ENCODE peak calls at places on chromosomes 13 and 19, in eight cellular contexts. K, H, U, P, N, Y, I and L are unnamed samples.

GRCh38 chr13:98175823-98176222 is 1.2 kb downstream of the RNF113B start:
- DNase-seq in I (no peak), K (no peak), P (no peak), Y (no peak), U (no peak), N (peak; percentile 19), H (no peak), L (no peak)

GRCh38 chr19:38617764-38618589 is at the start of gene MAP4K1:
- DNase-seq in I (no peak), Y (peak; percentile 78), N (no peak), H (no peak), K (no peak), P (peak; percentile 76), U (no peak), L (no peak)

GRCh38 chr19:8204961-8205360 is 4.2 kb upstream of the CERS4 start:
- DNase-seq in H (no peak), I (no peak), Y (no peak), U (no peak), P (no peak), K (no peak), N (no peak), L (no peak)

GRCh38 chr19:12779162-12779993 is 4.0 kb upstream of the HOOK2 start:
- DNase-seq in I (no peak), K (peak; percentile 41), H (no peak), Y (peak; percentile 79), N (peak; percentile 88), U (no peak), P (peak; percentile 89), L (peak; percentile 89)

GRCh38 chr19:32407004-32407992 is 1.7 kb downstream of the DPY19L3 start:
- DNase-seq in Y (peak; percentile 63), I (no peak), H (no peak), U (peak; percentile 43), N (peak; percentile 75), P (no peak), K (peak; percentile 37), L (peak; percentile 74)

GRCh38 chr19:42250666-42251531 is 4.0 kb downstream of the ERF start:
- DNase-seq in P (peak; percentile 84), K (peak; percentile 40), H (no peak), N (peak; percentile 86), I (no peak), U (no peak), Y (no peak), L (peak; percentile 80)

GRCh38 chr13:75330770-75331169 is 151.2 kb downstream of the TBC1D4 start:
- DNase-seq in Y (no peak), U (no peak), H (no peak), P (no peak), K (no peak), N (no peak), I (no peak), L (no peak)

GRCh38 chr19:10706990-10707389 is 5.8 kb downstream of the QTRT1 start:
- DNase-seq in I (no peak), K (no peak), U (no peak), N (no peak), P (no peak), H (no peak), Y (no peak), L (no peak)

GRCh38 chr13:28658539-28658795 is 463 bp upstream of the POMP start:
- DNase-seq in H (no peak), Y (no peak), P (no peak), I (no peak), U (no peak), K (no peak), N (no peak), L (no peak)

GRCh38 chr19:45601115-45601514 is 897 bp downstream of the GPR4 start:
- DNase-seq in U (no peak), K (no peak), Y (no peak), H (no peak), P (no peak), N (peak; percentile 17), I (no peak), L (no peak)

GRCh38 chr13:95497307-95497943 is 55.1 kb upstream of the CLDN10 start:
- DNase-seq in U (no peak), N (no peak), P (no peak), I (no peak), K (no peak), Y (no peak), H (no peak), L (no peak)

GRCh38 chr13:26497991-26498423 is 59.5 kb upstream of the WASF3 start:
- DNase-seq in P (no peak), N (peak; percentile 96), U (no peak), I (no peak), H (no peak), Y (no peak), K (peak; percentile 89), L (no peak)

GRCh38 chr19:54121259-54121658 is 5.7 kb downstream of the PRPF31 start:
- DNase-seq in U (no peak), P (no peak), N (no peak), H (no peak), I (no peak), K (no peak), Y (no peak), L (no peak)

GRCh38 chr19:45420871-45421270 is 2.8 kb downstream of the ERCC1 start:
- DNase-seq in Y (no peak), P (no peak), H (no peak), U (no peak), K (no peak), I (no peak), N (no peak), L (no peak)

GRCh38 chr13:103466761-103467160 is 400.5 kb upstream of the SLC10A2 start:
- DNase-seq in Y (no peak), U (no peak), I (no peak), H (no peak), P (no peak), N (no peak), K (no peak), L (no peak)

GRCh38 chr13:65889368-65889767 is 1340.8 kb downstream of the PCDH9 start:
- DNase-seq in Y (no peak), N (no peak), U (no peak), P (no peak), H (no peak), K (peak; percentile 5), I (no peak), L (no peak)

GRCh38 chr19:22901431-22902130 is 69.5 kb downstream of the ZNF723 start:
- DNase-seq in K (no peak), Y (no peak), I (no peak), P (no peak), N (no peak), U (no peak), H (no peak), L (no peak)

GRCh38 chr13:22014469-22014868 is 343.6 kb downstream of the FGF9 start:
- DNase-seq in Y (no peak), U (no peak), H (no peak), P (no peak), K (peak; percentile 75), N (peak; percentile 66), I (no peak), L (no peak)

GRCh38 chr19:52474351-52475127 is 21.2 kb downstream of the ZNF578 start:
- DNase-seq in U (no peak), Y (no peak), N (no peak), I (no peak), P (no peak), K (no peak), H (no peak), L (no peak)

GRCh38 chr13:93476175-93476574 is 249.6 kb downstream of the GPC6 start:
- DNase-seq in N (peak; percentile 72), U (no peak), Y (no peak), H (no peak), I (no peak), K (peak; percentile 64), P (no peak), L (no peak)

GRCh38 chr13:46097663-46098062 is 7.2 kb downstream of the CPB2 start:
- DNase-seq in U (no peak), P (no peak), K (no peak), Y (no peak), H (no peak), N (no peak), I (no peak), L (no peak)

GRCh38 chr13:32476892-32477291 is 49.0 kb upstream of the N4BP2L1 start:
- DNase-seq in H (no peak), N (no peak), I (no peak), U (no peak), K (no peak), Y (peak; percentile 73), P (no peak), L (no peak)

GRCh38 chr19:30637926-30638325 is 265.7 kb downstream of the ZNF536 start:
- DNase-seq in H (no peak), U (no peak), P (no peak), Y (no peak), K (no peak), I (no peak), N (no peak), L (no peak)

GRCh38 chr13:99870541-99870940 is 101.0 kb downstream of the ZIC5 start:
- DNase-seq in H (no peak), I (no peak), N (no peak), Y (no peak), K (no peak), P (no peak), U (no peak), L (no peak)

GRCh38 chr19:48636859-48637448 is at the start of gene DBP:
- DNase-seq in N (peak; percentile 71), I (no peak), H (no peak), K (no peak), Y (peak; percentile 83), P (no peak), U (peak; percentile 56), L (no peak)

GRCh38 chr13:98443800-98444325 is 133.0 kb downstream of the STK24 start:
- DNase-seq in I (no peak), H (no peak), P (no peak), Y (no peak), N (no peak), K (no peak), U (no peak), L (no peak)

GRCh38 chr19:12639901-12640613 is 26.5 kb downstream of the MAN2B1 start:
- DNase-seq in H (no peak), N (peak; percentile 95), U (peak; percentile 78), P (peak; percentile 94), Y (peak; percentile 91), I (peak; percentile 75), K (peak; percentile 93), L (peak; percentile 88)

GRCh38 chr13:71879129-71879535 is 12.1 kb upstream of the DACH1 start:
- DNase-seq in K (peak; percentile 22), P (no peak), Y (no peak), H (no peak), N (peak; percentile 11), U (peak; percentile 18), I (peak; percentile 69), L (no peak)

GRCh38 chr19:18379803-18380747 is 5.9 kb upstream of the GDF15 start:
- DNase-seq in Y (peak; percentile 95), N (peak; percentile 98), K (peak; percentile 92), U (no peak), H (no peak), P (peak; percentile 94), I (no peak), L (peak; percentile 98)

GRCh38 chr13:31029129-31029528 is 96.7 kb downstream of the TEX26 start:
- DNase-seq in I (no peak), N (peak; percentile 17), Y (no peak), K (no peak), P (no peak), H (no peak), U (no peak), L (no peak)

GRCh38 chr19:51777570-51778460 is 16.8 kb downstream of the FPR2 start:
- DNase-seq in P (peak; percentile 80), U (peak; percentile 55), Y (peak; percentile 68), H (no peak), N (peak; percentile 85), K (peak; percentile 80), I (peak; percentile 68), L (peak; percentile 87)

GRCh38 chr19:39277598-39277997 is 9.4 kb downstream of the IFNL2 start:
- DNase-seq in U (no peak), H (no peak), N (peak; percentile 5), Y (no peak), K (no peak), P (peak; percentile 9), I (no peak), L (no peak)

GRCh38 chr19:17209126-17210036 is 5.8 kb upstream of the USE1 start:
- DNase-seq in K (peak; percentile 45), Y (no peak), U (peak; percentile 91), I (peak; percentile 99), N (peak; percentile 48), H (no peak), P (peak; percentile 84), L (no peak)

GRCh38 chr19:1038995-1039645 is 787 bp upstream of the ABCA7 start:
- DNase-seq in H (no peak), N (peak; percentile 45), I (no peak), P (no peak), Y (peak; percentile 50), K (no peak), U (no peak), L (no peak)